ENCODE peak calls at places on chromosomes 1 and 21, in seven cellular contexts. One of them, this sample, is unnamed.

GRCh38 chr21:44817914-44818635 is at the start of gene SUMO3:
- DNase-seq in pancreas: peak
- DNase-seq in left ventricle myocardium inferior: peak
- DNase-seq in heart right ventricle: peak
- DNase-seq in brain microvascular endothelial cell: peak
- DNase-seq in upper lobe of left lung: peak
- DNase-seq in dorsolateral prefrontal cortex: peak
- DNase-seq in this sample: peak

GRCh38 chr1:235073331-235073967 is 55.2 kb downstream of the TOMM20 start:
- DNase-seq in pancreas: peak
- DNase-seq in left ventricle myocardium inferior: peak
- DNase-seq in heart right ventricle: peak
- DNase-seq in brain microvascular endothelial cell: no peak
- DNase-seq in upper lobe of left lung: peak
- DNase-seq in dorsolateral prefrontal cortex: peak
- DNase-seq in this sample: no peak

GRCh38 chr1:184788970-184789369 is 34.3 kb upstream of the EDEM3 start:
- DNase-seq in pancreas: no peak
- DNase-seq in left ventricle myocardium inferior: no peak
- DNase-seq in heart right ventricle: no peak
- DNase-seq in brain microvascular endothelial cell: no peak
- DNase-seq in upper lobe of left lung: no peak
- DNase-seq in dorsolateral prefrontal cortex: no peak
- DNase-seq in this sample: no peak

GRCh38 chr1:220894924-220895256 is 15.6 kb downstream of the HLX start:
- DNase-seq in pancreas: no peak
- DNase-seq in left ventricle myocardium inferior: no peak
- DNase-seq in heart right ventricle: no peak
- DNase-seq in brain microvascular endothelial cell: no peak
- DNase-seq in upper lobe of left lung: no peak
- DNase-seq in dorsolateral prefrontal cortex: no peak
- DNase-seq in this sample: no peak

GRCh38 chr1:14083706-14084105 is 383.7 kb downstream of the PRDM2 start:
- DNase-seq in pancreas: no peak
- DNase-seq in left ventricle myocardium inferior: no peak
- DNase-seq in heart right ventricle: no peak
- DNase-seq in brain microvascular endothelial cell: no peak
- DNase-seq in upper lobe of left lung: no peak
- DNase-seq in dorsolateral prefrontal cortex: no peak
- DNase-seq in this sample: no peak

GRCh38 chr1:67632811-67633478 is 52.1 kb upstream of the GADD45A start:
- DNase-seq in pancreas: no peak
- DNase-seq in left ventricle myocardium inferior: no peak
- DNase-seq in heart right ventricle: no peak
- DNase-seq in brain microvascular endothelial cell: no peak
- DNase-seq in upper lobe of left lung: no peak
- DNase-seq in dorsolateral prefrontal cortex: no peak
- DNase-seq in this sample: no peak

GRCh38 chr1:206873603-206874188 is 8.3 kb downstream of the IL20 start:
- DNase-seq in pancreas: no peak
- DNase-seq in left ventricle myocardium inferior: no peak
- DNase-seq in heart right ventricle: no peak
- DNase-seq in brain microvascular endothelial cell: no peak
- DNase-seq in upper lobe of left lung: peak
- DNase-seq in dorsolateral prefrontal cortex: no peak
- DNase-seq in this sample: no peak

GRCh38 chr1:228081578-228082259 is 789 bp upstream of the ARF1 start:
- DNase-seq in pancreas: no peak
- DNase-seq in left ventricle myocardium inferior: peak
- DNase-seq in heart right ventricle: no peak
- DNase-seq in brain microvascular endothelial cell: no peak
- DNase-seq in upper lobe of left lung: no peak
- DNase-seq in dorsolateral prefrontal cortex: no peak
- DNase-seq in this sample: no peak

GRCh38 chr1:5707566-5708178 is 284.6 kb downstream of the NPHP4 start:
- DNase-seq in pancreas: no peak
- DNase-seq in left ventricle myocardium inferior: no peak
- DNase-seq in heart right ventricle: no peak
- DNase-seq in brain microvascular endothelial cell: no peak
- DNase-seq in upper lobe of left lung: no peak
- DNase-seq in dorsolateral prefrontal cortex: peak
- DNase-seq in this sample: no peak

GRCh38 chr1:235642021-235642942 is 7.3 kb downstream of the GNG4 start:
- DNase-seq in pancreas: no peak
- DNase-seq in left ventricle myocardium inferior: no peak
- DNase-seq in heart right ventricle: no peak
- DNase-seq in brain microvascular endothelial cell: peak
- DNase-seq in upper lobe of left lung: no peak
- DNase-seq in dorsolateral prefrontal cortex: no peak
- DNase-seq in this sample: no peak

GRCh38 chr1:231301990-231302389 is 35.7 kb downstream of the EXOC8 start:
- DNase-seq in pancreas: no peak
- DNase-seq in left ventricle myocardium inferior: no peak
- DNase-seq in heart right ventricle: no peak
- DNase-seq in brain microvascular endothelial cell: no peak
- DNase-seq in upper lobe of left lung: no peak
- DNase-seq in dorsolateral prefrontal cortex: no peak
- DNase-seq in this sample: no peak

GRCh38 chr1:243343970-243344749 is 88.3 kb downstream of the SDCCAG8 start:
- DNase-seq in pancreas: no peak
- DNase-seq in left ventricle myocardium inferior: no peak
- DNase-seq in heart right ventricle: no peak
- DNase-seq in brain microvascular endothelial cell: no peak
- DNase-seq in upper lobe of left lung: no peak
- DNase-seq in dorsolateral prefrontal cortex: no peak
- DNase-seq in this sample: no peak

GRCh38 chr1:230768903-230769570 is 21.8 kb downstream of the CAPN9 start:
- DNase-seq in pancreas: no peak
- DNase-seq in left ventricle myocardium inferior: no peak
- DNase-seq in heart right ventricle: no peak
- DNase-seq in brain microvascular endothelial cell: peak
- DNase-seq in upper lobe of left lung: peak
- DNase-seq in dorsolateral prefrontal cortex: no peak
- DNase-seq in this sample: no peak

GRCh38 chr1:228866498-228866897 is 131.2 kb downstream of the RHOU start:
- DNase-seq in pancreas: no peak
- DNase-seq in left ventricle myocardium inferior: no peak
- DNase-seq in heart right ventricle: no peak
- DNase-seq in brain microvascular endothelial cell: peak
- DNase-seq in upper lobe of left lung: no peak
- DNase-seq in dorsolateral prefrontal cortex: no peak
- DNase-seq in this sample: no peak

GRCh38 chr1:220528049-220528678 is at the start of gene MARK1:
- DNase-seq in pancreas: peak
- DNase-seq in left ventricle myocardium inferior: peak
- DNase-seq in heart right ventricle: peak
- DNase-seq in brain microvascular endothelial cell: no peak
- DNase-seq in upper lobe of left lung: peak
- DNase-seq in dorsolateral prefrontal cortex: peak
- DNase-seq in this sample: peak

GRCh38 chr21:37149411-37149810 is 76.4 kb downstream of the TTC3 start:
- DNase-seq in pancreas: no peak
- DNase-seq in left ventricle myocardium inferior: no peak
- DNase-seq in heart right ventricle: no peak
- DNase-seq in brain microvascular endothelial cell: peak
- DNase-seq in upper lobe of left lung: no peak
- DNase-seq in dorsolateral prefrontal cortex: no peak
- DNase-seq in this sample: no peak

GRCh38 chr1:218462116-218462515 is 117.0 kb downstream of the TGFB2 start:
- DNase-seq in pancreas: no peak
- DNase-seq in left ventricle myocardium inferior: no peak
- DNase-seq in heart right ventricle: no peak
- DNase-seq in brain microvascular endothelial cell: no peak
- DNase-seq in upper lobe of left lung: no peak
- DNase-seq in dorsolateral prefrontal cortex: no peak
- DNase-seq in this sample: no peak
- TF ChIP-seq CTCF in pancreas: no peak
- TF ChIP-seq CTCF in left ventricle myocardium inferior: no peak
- TF ChIP-seq CTCF in heart right ventricle: no peak
- TF ChIP-seq CTCF in brain microvascular endothelial cell: no peak
- TF ChIP-seq CTCF in upper lobe of left lung: no peak
- TF ChIP-seq CTCF in dorsolateral prefrontal cortex: no peak
- TF ChIP-seq CTCF in this sample: no peak

GRCh38 chr1:151058682-151059341 is 610 bp downstream of the CDC42SE1 start:
- DNase-seq in pancreas: peak
- DNase-seq in left ventricle myocardium inferior: no peak
- DNase-seq in heart right ventricle: no peak
- DNase-seq in brain microvascular endothelial cell: no peak
- DNase-seq in upper lobe of left lung: peak
- DNase-seq in dorsolateral prefrontal cortex: no peak
- DNase-seq in this sample: no peak

GRCh38 chr1:151054971-151055547 is 4.4 kb downstream of the CDC42SE1 start:
- DNase-seq in pancreas: no peak
- DNase-seq in left ventricle myocardium inferior: no peak
- DNase-seq in heart right ventricle: no peak
- DNase-seq in brain microvascular endothelial cell: no peak
- DNase-seq in upper lobe of left lung: no peak
- DNase-seq in dorsolateral prefrontal cortex: no peak
- DNase-seq in this sample: no peak

GRCh38 chr1:151055581-151055980 is 3.8 kb downstream of the CDC42SE1 start:
- DNase-seq in pancreas: no peak
- DNase-seq in left ventricle myocardium inferior: no peak
- DNase-seq in heart right ventricle: no peak
- DNase-seq in brain microvascular endothelial cell: no peak
- DNase-seq in upper lobe of left lung: no peak
- DNase-seq in dorsolateral prefrontal cortex: no peak
- DNase-seq in this sample: no peak

GRCh38 chr1:151056149-151056548 is 3.3 kb downstream of the CDC42SE1 start:
- DNase-seq in pancreas: no peak
- DNase-seq in left ventricle myocardium inferior: no peak
- DNase-seq in heart right ventricle: no peak
- DNase-seq in brain microvascular endothelial cell: no peak
- DNase-seq in upper lobe of left lung: no peak
- DNase-seq in dorsolateral prefrontal cortex: no peak
- DNase-seq in this sample: no peak

GRCh38 chr1:151056574-151056973 is 2.8 kb downstream of the CDC42SE1 start:
- DNase-seq in pancreas: no peak
- DNase-seq in left ventricle myocardium inferior: no peak
- DNase-seq in heart right ventricle: no peak
- DNase-seq in brain microvascular endothelial cell: no peak
- DNase-seq in upper lobe of left lung: no peak
- DNase-seq in dorsolateral prefrontal cortex: no peak
- DNase-seq in this sample: no peak
- H3K27ac ChIP-seq in pancreas: peak
- H3K27ac ChIP-seq in left ventricle myocardium inferior: peak
- H3K27ac ChIP-seq in heart right ventricle: peak
- H3K27ac ChIP-seq in brain microvascular endothelial cell: no peak
- H3K27ac ChIP-seq in upper lobe of left lung: peak
- H3K27ac ChIP-seq in dorsolateral prefrontal cortex: peak
- H3K27ac ChIP-seq in this sample: peak

DNA sequence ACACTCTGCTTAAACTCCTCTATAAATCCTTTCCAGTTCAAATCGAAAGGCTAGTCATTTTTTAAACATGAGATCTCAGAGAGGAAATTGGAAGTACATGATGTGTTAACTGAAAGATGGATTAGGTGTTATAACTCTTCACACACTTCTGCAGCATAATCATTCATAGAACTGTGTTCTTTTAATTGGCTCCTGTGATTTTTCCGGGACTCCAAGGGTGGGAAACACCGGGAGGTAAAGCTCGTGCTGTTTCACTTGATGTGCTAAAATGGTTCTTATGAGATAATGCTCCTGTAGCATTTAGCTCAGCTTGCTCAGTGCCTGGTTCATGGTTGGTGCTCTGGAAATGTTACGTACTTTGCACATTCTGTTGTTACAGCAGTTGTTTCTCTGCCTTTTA is 40.2 kb downstream of the CC2D1B start:
- DNase-seq in pancreas: no peak
- DNase-seq in left ventricle myocardium inferior: no peak
- DNase-seq in heart right ventricle: no peak
- DNase-seq in brain microvascular endothelial cell: no peak
- DNase-seq in upper lobe of left lung: no peak
- DNase-seq in dorsolateral prefrontal cortex: no peak
- DNase-seq in this sample: no peak
- H3K4me3 ChIP-seq in pancreas: no peak
- H3K4me3 ChIP-seq in left ventricle myocardium inferior: no peak
- H3K4me3 ChIP-seq in heart right ventricle: no peak
- H3K4me3 ChIP-seq in brain microvascular endothelial cell: no peak
- H3K4me3 ChIP-seq in upper lobe of left lung: no peak
- H3K4me3 ChIP-seq in dorsolateral prefrontal cortex: no peak
- H3K4me3 ChIP-seq in this sample: no peak

GRCh38 chr1:155975375-155976061 is 2.8 kb downstream of the ARHGEF2 start:
- DNase-seq in pancreas: no peak
- DNase-seq in left ventricle myocardium inferior: no peak
- DNase-seq in heart right ventricle: no peak
- DNase-seq in brain microvascular endothelial cell: no peak
- DNase-seq in upper lobe of left lung: no peak
- DNase-seq in dorsolateral prefrontal cortex: no peak
- DNase-seq in this sample: no peak
- TF ChIP-seq CTCF in pancreas: no peak
- TF ChIP-seq CTCF in left ventricle myocardium inferior: no peak
- TF ChIP-seq CTCF in heart right ventricle: no peak
- TF ChIP-seq CTCF in brain microvascular endothelial cell: no peak
- TF ChIP-seq CTCF in upper lobe of left lung: no peak
- TF ChIP-seq CTCF in dorsolateral prefrontal cortex: no peak
- TF ChIP-seq CTCF in this sample: no peak